ENCODE peak calls at places on chromosomes 4 and X, in five cellular contexts. A is dorsolateral prefrontal cortex; L is cardiac muscle cell; E is activated CD4-positive, alpha-beta memory T cell treated with anti-CD3 and anti-CD28 coated beads, Interleukin-2, amount 10 ng/mL, durations not matched to agents 7 days and 5 days; J is pons. R is an unnamed sample.

GRCh38 chr4:106816501-106816900 is 219.6 kb downstream of the DKK2 start:
- DNase-seq in E (no peak), A (no peak), L (no peak), J (no peak), R (peak)

GRCh38 chr4:84063618-84064017 is 435.5 kb downstream of the NKX6-1 start:
- DNase-seq in L (no peak), E (no peak), A (no peak), J (no peak), R (no peak)

GRCh38 chr4:85419103-85419502 is 55.8 kb upstream of the ARHGAP24 start:
- DNase-seq in A (no peak), J (no peak), L (no peak), E (no peak), R (no peak)

GRCh38 chrX:133544105-133544504 is 128.8 kb upstream of the GPC4 start:
- DNase-seq in J (no peak), L (peak), A (no peak), E (no peak), R (peak)

GRCh38 chrX:19886888-19887531 is 390 bp downstream of the SH3KBP1 start:
- DNase-seq in E (peak), A (no peak), L (peak), J (no peak), R (no peak)

GRCh38 chr4:55186123-55186522 is 60.7 kb upstream of the KDR start:
- DNase-seq in A (no peak), E (no peak), L (no peak), J (no peak), R (no peak)

GRCh38 chr4:8136529-8136928 is 22.1 kb downstream of the ABLIM2 start:
- DNase-seq in L (no peak), E (no peak), A (no peak), J (no peak), R (no peak)

GRCh38 chr4:59044316-59044715 is 1934.1 kb upstream of the IGFBP7 start:
- DNase-seq in J (peak), L (no peak), E (no peak), A (no peak), R (no peak)

GRCh38 chrX:109760241-109760921 is 27.3 kb upstream of the ACSL4 start:
- DNase-seq in A (no peak), L (no peak), J (no peak), E (no peak), R (no peak)

GRCh38 chr4:7202391-7202790 is 10.1 kb downstream of the SORCS2 start:
- DNase-seq in L (peak), J (no peak), E (no peak), A (no peak), R (no peak)

GRCh38 chr4:142091691-142092182 is 455.4 kb downstream of the IL15 start:
- DNase-seq in E (no peak), L (peak), A (no peak), J (no peak), R (peak)

GRCh38 chr4:102684605-102685052 is 76.1 kb downstream of the MANBA start:
- DNase-seq in E (no peak), L (peak), A (no peak), J (peak), R (peak)

GRCh38 chrX:26915064-26915463 is 548.1 kb downstream of the PPP4R3C start:
- DNase-seq in A (no peak), L (no peak), J (no peak), E (no peak), R (peak)

GRCh38 chr4:1939664-1940509 is 68.7 kb downstream of the NSD2 start:
- DNase-seq in L (peak), A (no peak), J (no peak), E (no peak), R (peak)

GRCh38 chrX:154051210-154051810 is 31.6 kb upstream of the IRAK1 start:
- DNase-seq in L (peak), J (peak), A (peak), E (peak), R (peak)

GRCh38 chr4:72525938-72526337 is 43.1 kb downstream of the ADAMTS3 start:
- DNase-seq in E (no peak), L (peak), J (no peak), A (no peak), R (no peak)

GRCh38 chr4:173217727-173218126 is 49.1 kb downstream of the GALNT7 start:
- DNase-seq in E (no peak), L (peak), J (no peak), A (no peak), R (peak)

GRCh38 chr4:113575391-113575790 is 186.1 kb downstream of the CAMK2D start:
- DNase-seq in A (no peak), E (no peak), J (no peak), L (peak), R (peak)

GRCh38 chrX:54452920-54453319 is 12.7 kb downstream of the TSR2 start:
- DNase-seq in J (no peak), L (peak), A (no peak), E (no peak), R (peak)

GRCh38 chrX:15946783-15947550 is 92.4 kb upstream of the AP1S2 start:
- DNase-seq in J (no peak), E (no peak), A (no peak), L (peak), R (peak)

GRCh38 chrX:70592091-70592490 is 147.5 kb downstream of the DLG3 start:
- DNase-seq in E (peak), L (peak), J (no peak), A (no peak), R (peak)

GRCh38 chr4:68451246-68452211 is 4.3 kb downstream of the TMPRSS11E start:
- DNase-seq in A (no peak), E (no peak), J (no peak), L (no peak), R (peak)

GRCh38 chr4:164526916-164527315 is 227.0 kb upstream of the SMIM31 start:
- DNase-seq in J (no peak), L (no peak), A (no peak), E (no peak), R (no peak)

GRCh38 chrX:68693481-68694410 is 46.3 kb downstream of the STARD8 start:
- DNase-seq in E (peak), A (peak), J (peak), L (peak), R (peak)